ENCODE peak calls at places on chromosome 1, in six cellular contexts. G, C, N, B, Y and D are unnamed samples.

GRCh38 chr1:226133504-226134123 is 52.9 kb downstream of the ACBD3 start:
- DNase-seq in N (no peak), G (no peak), B (no peak), Y (no peak), C (no peak), D (no peak)

GRCh38 chr1:52916241-52916975 is 5.1 kb downstream of the ECHDC2 start:
- DNase-seq in Y (no peak), B (no peak), G (no peak), C (no peak), N (no peak), D (no peak)

GRCh38 chr1:31416101-31416736 is 3.2 kb downstream of the SERINC2 start:
- DNase-seq in B (no peak), C (no peak), Y (peak), G (no peak), N (peak), D (no peak)

GRCh38 chr1:109621402-109622101 is 1.9 kb downstream of the AMPD2 start:
- DNase-seq in B (no peak), C (no peak), N (no peak), G (no peak), Y (no peak), D (no peak)

GRCh38 chr1:3409737-3410434 is 44.6 kb upstream of the ARHGEF16 start:
- DNase-seq in C (no peak), Y (no peak), B (peak), N (peak), G (peak), D (peak)

GRCh38 chr1:52842643-52843310 is at the start of gene ZYG11A:
- DNase-seq in Y (peak), B (peak), N (peak), G (peak), C (peak), D (peak)

GRCh38 chr1:56915960-56916359 is 49.9 kb downstream of the C8B start:
- DNase-seq in B (no peak), Y (no peak), N (no peak), G (no peak), C (no peak), D (no peak)

GRCh38 chr1:245260116-245260882 is 105.5 kb downstream of the KIF26B start:
- DNase-seq in B (peak), N (no peak), G (no peak), C (no peak), Y (no peak), D (no peak)

GRCh38 chr1:16420719-16421118 is 16.5 kb downstream of the SPATA21 start:
- DNase-seq in C (no peak), N (no peak), Y (no peak), G (no peak), B (no peak), D (no peak)

GRCh38 chr1:143699115-143699514 is 272.7 kb downstream of the FAM72C start:
- DNase-seq in Y (no peak), N (peak), G (no peak), B (no peak), C (no peak), D (no peak)

GRCh38 chr1:210688482-210689233 is 360.0 kb downstream of the HHAT start:
- DNase-seq in G (peak), Y (no peak), B (peak), N (no peak), C (no peak), D (no peak)

GRCh38 chr1:53892911-53893310 is 1.1 kb upstream of the DIO1 start:
- DNase-seq in B (no peak), G (no peak), N (no peak), C (no peak), Y (peak), D (no peak)

GRCh38 chr1:54069792-54070548 is 16.6 kb downstream of the TCEANC2 start:
- DNase-seq in Y (peak), G (peak), N (peak), B (peak), C (peak), D (no peak)

GRCh38 chr1:12629974-12630760 is 12.2 kb upstream of the DHRS3 start:
- DNase-seq in C (no peak), N (no peak), G (no peak), Y (no peak), B (no peak), D (no peak)

GRCh38 chr1:12629521-12629956 is 11.5 kb upstream of the DHRS3 start:
- DNase-seq in Y (no peak), B (no peak), C (no peak), G (no peak), N (peak), D (peak)

GRCh38 chr1:12626888-12627287 is 8.9 kb upstream of the DHRS3 start:
- DNase-seq in Y (no peak), B (no peak), C (no peak), G (no peak), N (no peak), D (no peak)

GRCh38 chr1:12625276-12625675 is 7.3 kb upstream of the DHRS3 start:
- DNase-seq in N (no peak), G (no peak), Y (no peak), C (no peak), B (no peak), D (no peak)

GRCh38 chr1:12627308-12627707 is 9.3 kb upstream of the DHRS3 start:
- DNase-seq in C (no peak), Y (no peak), N (no peak), B (no peak), G (no peak), D (no peak)
- H2BK120ac ChIP-seq in C (no peak), Y (no peak), N (no peak), B (no peak), G (no peak), D (no peak)

GRCh38 chr1:111987502-111987901 is 2.0 kb downstream of the KCND3 start:
- DNase-seq in C (no peak), B (no peak), Y (no peak), N (no peak), G (no peak), D (no peak)
- H2BK120ac ChIP-seq in C (no peak), B (no peak), Y (no peak), N (no peak), G (no peak), D (no peak)

GRCh38 chr1:57987507-57987906 is 559.0 kb downstream of the OMA1 start:
- DNase-seq in N (no peak), C (no peak), Y (no peak), B (no peak), G (no peak), D (no peak)
- H2BK120ac ChIP-seq in N (no peak), C (no peak), Y (no peak), B (no peak), G (no peak), D (no peak)

GRCh38 chr1:46440478-46440877 is 46.4 kb downstream of the FAAH start:
- DNase-seq in Y (no peak), G (no peak), C (no peak), B (no peak), N (no peak), D (no peak)

GRCh38 chr1:46444466-46444865 is 45.2 kb upstream of the DMBX1 start:
- DNase-seq in N (no peak), Y (no peak), C (no peak), G (no peak), B (no peak), D (no peak)

GRCh38 chr1:46445773-46446256 is 43.8 kb upstream of the DMBX1 start:
- DNase-seq in N (no peak), G (no peak), C (no peak), Y (no peak), B (no peak), D (no peak)

GRCh38 chr1:46446646-46447498 is 42.8 kb upstream of the DMBX1 start:
- DNase-seq in N (peak), B (peak), C (peak), G (peak), Y (peak), D (peak)

DNA sequence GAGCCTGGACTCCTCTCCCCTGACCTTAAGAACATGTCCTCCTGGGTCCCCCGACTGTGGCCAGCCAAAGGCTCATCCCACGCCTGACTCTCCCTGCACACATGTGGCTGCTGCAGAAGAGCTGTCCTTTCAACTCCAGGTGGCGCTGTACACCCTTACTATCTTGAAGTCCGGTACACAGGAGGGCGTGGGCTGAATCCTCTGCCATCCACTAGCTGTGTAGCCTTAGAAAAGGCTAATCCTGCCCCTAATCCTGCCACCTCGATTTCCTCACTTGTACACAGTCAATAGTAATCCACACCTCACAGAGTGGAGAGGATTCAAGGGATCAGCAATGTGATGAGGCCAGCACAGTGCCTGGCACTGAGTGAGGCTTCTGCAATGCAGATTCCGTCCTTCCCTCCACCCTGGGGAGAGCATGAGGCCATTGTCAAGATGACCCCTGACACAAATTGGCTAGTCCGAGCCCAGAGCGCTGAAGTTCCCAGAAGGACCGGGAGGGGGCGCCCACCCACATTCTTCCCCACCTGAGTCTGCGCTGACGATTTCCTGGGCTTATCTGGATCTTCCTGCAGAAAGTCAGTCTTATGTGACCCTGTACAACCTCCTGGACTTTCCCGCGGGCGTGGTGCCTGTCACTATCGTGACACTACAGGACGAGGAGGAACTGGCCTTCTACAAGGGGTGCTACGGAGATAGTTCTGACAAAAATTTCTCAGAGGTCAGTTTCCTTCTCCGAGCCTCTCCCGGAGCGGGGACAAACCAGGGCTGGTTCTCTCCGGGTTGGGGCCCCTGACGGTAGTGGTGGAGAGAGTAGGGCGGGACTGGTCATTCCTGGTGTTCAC is 47.1 kb upstream of the DMBX1 start:
- DNase-seq in B (peak), G (peak), C (peak), N (peak), Y (peak), D (peak)
- H2BK120ac ChIP-seq in B (no peak), G (no peak), C (no peak), N (no peak), Y (no peak), D (no peak)

GRCh38 chr1:208766812-208767211 is 522.6 kb upstream of the PLXNA2 start:
- DNase-seq in Y (no peak), B (no peak), G (no peak), C (no peak), N (peak), D (no peak)
- H2BK120ac ChIP-seq in Y (no peak), B (no peak), G (no peak), C (no peak), N (no peak), D (no peak)

GRCh38 chr1:68231627-68232303 is 558 bp downstream of the WLS start:
- DNase-seq in G (peak), C (no peak), N (peak), Y (peak), B (peak), D (peak)

GRCh38 chr1:68229927-68230812 is 2.2 kb downstream of the WLS start:
- DNase-seq in C (no peak), B (peak), N (peak), Y (no peak), G (peak), D (no peak)

GRCh38 chr1:68232354-68233148 is at the start of gene WLS:
- DNase-seq in C (no peak), G (peak), N (peak), Y (peak), B (peak), D (peak)

GRCh38 chr1:68233202-68233601 is 879 bp upstream of the WLS start:
- DNase-seq in N (no peak), Y (no peak), B (no peak), C (no peak), G (no peak), D (no peak)

GRCh38 chr1:68230901-68231626 is 1.3 kb downstream of the WLS start:
- DNase-seq in Y (no peak), C (no peak), B (peak), N (no peak), G (no peak), D (no peak)
- H2BK120ac ChIP-seq in Y (peak), C (no peak), B (peak), N (peak), G (peak), D (no peak)

GRCh38 chr1:95407864-95408291 is 173.9 kb downstream of the RWDD3 start:
- DNase-seq in B (no peak), N (peak), G (no peak), C (no peak), Y (no peak), D (peak)

GRCh38 chr1:95409901-95410300 is 175.9 kb downstream of the RWDD3 start:
- DNase-seq in N (no peak), C (no peak), Y (no peak), G (no peak), B (no peak), D (no peak)

GRCh38 chr1:95407146-95407863 is 173.3 kb downstream of the RWDD3 start:
- DNase-seq in N (peak), B (no peak), Y (peak), C (no peak), G (no peak), D (peak)

GRCh38 chr1:95408506-95409136 is 174.6 kb downstream of the RWDD3 start:
- DNase-seq in N (peak), G (no peak), B (no peak), C (no peak), Y (no peak), D (no peak)

GRCh38 chr1:95406279-95406678 is 172.3 kb downstream of the RWDD3 start:
- DNase-seq in G (no peak), B (no peak), Y (no peak), C (no peak), N (no peak), D (no peak)
- H2BK120ac ChIP-seq in G (no peak), B (no peak), Y (no peak), C (no peak), N (no peak), D (no peak)

GRCh38 chr1:27003745-27004470 is 8.7 kb downstream of the TENT5B start:
- DNase-seq in B (no peak), C (no peak), G (no peak), N (peak), Y (no peak), D (peak)

GRCh38 chr1:27006683-27007082 is 6.0 kb downstream of the TENT5B start:
- DNase-seq in N (peak), Y (no peak), B (no peak), C (no peak), G (no peak), D (peak)

GRCh38 chr1:27004471-27005165 is 8.0 kb downstream of the TENT5B start:
- DNase-seq in Y (no peak), G (peak), N (peak), C (no peak), B (peak), D (peak)

GRCh38 chr1:27005166-27005530 is 7.5 kb downstream of the TENT5B start:
- DNase-seq in C (no peak), G (no peak), Y (no peak), N (no peak), B (no peak), D (no peak)

GRCh38 chr1:27005648-27006496 is 6.8 kb downstream of the TENT5B start:
- DNase-seq in C (no peak), Y (no peak), B (no peak), G (no peak), N (peak), D (peak)
- H2BK120ac ChIP-seq in C (no peak), Y (no peak), B (no peak), G (no peak), N (no peak), D (no peak)

GRCh38 chr1:162696286-162696862 is 64.1 kb downstream of the DDR2 start:
- DNase-seq in Y (no peak), G (peak), N (peak), B (peak), C (peak), D (peak)
- H2BK120ac ChIP-seq in Y (peak), G (peak), N (no peak), B (peak), C (no peak), D (no peak)